ENCODE peak calls at places on chromosomes 7 and 10, in five cellular contexts. R is activated CD4-positive, alpha-beta T cell treated with anti-CD3 and anti-CD28 coated beads, Interleukin-2, amount 50 U/mL, for 4 hours; L is stimulated activated CD8-positive, alpha-beta memory T cell treated with anti-CD3 and anti-CD28 coated beads, Interleukin-2, amount 100 ng/mL, for 48 hours; S is iris pigment epithelial cell; I is GM04503. U is an unnamed sample.

GRCh38 chr10:97279121-97279815 is 13.2 kb downstream of the ARHGAP19 start:
- DNase-seq in R (no peak), L (no peak), S (peak; percentile 70), I (peak; percentile 20), U (no peak)

GRCh38 chr7:44802418-44803025 is 6.0 kb downstream of the PPIA start:
- DNase-seq in R (no peak), L (no peak), S (no peak), I (no peak), U (no peak)

GRCh38 chr7:20577362-20578069 is 38.0 kb upstream of the ABCB5 start:
- DNase-seq in R (no peak), L (no peak), S (peak; percentile 10), I (no peak), U (no peak)

GRCh38 chr7:157738064-157738460 is 401.3 kb downstream of the DNAJB6 start:
- DNase-seq in R (no peak), L (no peak), S (peak; percentile 4), I (no peak), U (no peak)

GRCh38 chr10:6013413-6014192 is 36.3 kb upstream of the IL15RA start:
- DNase-seq in R (no peak), L (no peak), S (no peak), I (no peak), U (peak; percentile 52)

GRCh38 chr10:52359466-52359865 is 45.4 kb downstream of the DKK1 start:
- DNase-seq in R (no peak), L (no peak), S (no peak), I (no peak), U (no peak)

GRCh38 chr7:140857048-140857447 is 67.7 kb downstream of the BRAF start:
- DNase-seq in R (no peak), L (no peak), S (peak; percentile 12), I (no peak), U (no peak)

GRCh38 chr7:39083781-39084180 is 106.1 kb downstream of the POU6F2 start:
- DNase-seq in R (no peak), L (no peak), S (no peak), I (no peak), U (no peak)

GRCh38 chr7:140683657-140684056 is 10.9 kb downstream of the ADCK2 start:
- DNase-seq in R (no peak), L (no peak), S (no peak), I (no peak), U (no peak)

U was measured in stimulated activated effector memory CD8-positive, alpha-beta T cell treated with anti-CD3 and anti-CD28 coated beads, Interleukin-12 subunit alpha, Interleukin-12 subunit beta, amount 100 ng/mL, for 72 hours.